ENCODE peak calls at places on chromosomes 2 and 18, in six cellular contexts. O is HepG2, V is A549, K is K562, X is H1, R is SK-N-SH. B is an unnamed sample.

GRCh38 chr2:36701918-36702317 is 5.4 kb downstream of the VIT start:
- DNase-seq in V (no peak), O (no peak), K (no peak), X (peak; percentile 37), R (no peak), B (no peak)

GRCh38 chr2:224221455-224221913 is 180.4 kb downstream of the FAM124B start:
- DNase-seq in X (no peak), O (no peak), V (peak; percentile 73), K (no peak), R (no peak), B (peak; percentile 93)

GRCh38 chr2:235614176-235614860 is 120.5 kb downstream of the AGAP1 start:
- DNase-seq in K (no peak), R (peak; percentile 44), X (no peak), O (no peak), V (no peak), B (no peak)

GRCh38 chr2:16632615-16633014 is 33.0 kb downstream of the CYRIA start:
- DNase-seq in V (no peak), R (no peak), O (no peak), K (no peak), X (no peak), B (no peak)

GRCh38 chr2:56017784-56018183 is 94.2 kb upstream of the EFEMP1 start:
- DNase-seq in R (no peak), K (no peak), X (no peak), V (no peak), O (no peak), B (no peak)

GRCh38 chr2:226357816-226358215 is 441.8 kb downstream of the IRS1 start:
- DNase-seq in X (no peak), K (no peak), O (no peak), R (no peak), V (no peak), B (no peak)

GRCh38 chr2:240948905-240949790 is 43.0 kb downstream of the CROCC2 start:
- DNase-seq in O (no peak), K (no peak), R (no peak), X (peak; percentile 35), V (no peak), B (no peak)

GRCh38 chr2:152491139-152491472 is 156.1 kb downstream of the FMNL2 start:
- DNase-seq in O (no peak), R (no peak), K (no peak), X (no peak), V (no peak), B (no peak)

GRCh38 chr2:9219027-9219445 is 12.4 kb downstream of the ASAP2 start:
- DNase-seq in X (no peak), K (no peak), R (no peak), V (no peak), O (no peak), B (peak; percentile 40)

GRCh38 chr2:20604957-20605381 is 45.9 kb downstream of the HS1BP3 start:
- DNase-seq in R (no peak), K (no peak), O (no peak), X (no peak), V (no peak), B (peak; percentile 91)

DNA sequence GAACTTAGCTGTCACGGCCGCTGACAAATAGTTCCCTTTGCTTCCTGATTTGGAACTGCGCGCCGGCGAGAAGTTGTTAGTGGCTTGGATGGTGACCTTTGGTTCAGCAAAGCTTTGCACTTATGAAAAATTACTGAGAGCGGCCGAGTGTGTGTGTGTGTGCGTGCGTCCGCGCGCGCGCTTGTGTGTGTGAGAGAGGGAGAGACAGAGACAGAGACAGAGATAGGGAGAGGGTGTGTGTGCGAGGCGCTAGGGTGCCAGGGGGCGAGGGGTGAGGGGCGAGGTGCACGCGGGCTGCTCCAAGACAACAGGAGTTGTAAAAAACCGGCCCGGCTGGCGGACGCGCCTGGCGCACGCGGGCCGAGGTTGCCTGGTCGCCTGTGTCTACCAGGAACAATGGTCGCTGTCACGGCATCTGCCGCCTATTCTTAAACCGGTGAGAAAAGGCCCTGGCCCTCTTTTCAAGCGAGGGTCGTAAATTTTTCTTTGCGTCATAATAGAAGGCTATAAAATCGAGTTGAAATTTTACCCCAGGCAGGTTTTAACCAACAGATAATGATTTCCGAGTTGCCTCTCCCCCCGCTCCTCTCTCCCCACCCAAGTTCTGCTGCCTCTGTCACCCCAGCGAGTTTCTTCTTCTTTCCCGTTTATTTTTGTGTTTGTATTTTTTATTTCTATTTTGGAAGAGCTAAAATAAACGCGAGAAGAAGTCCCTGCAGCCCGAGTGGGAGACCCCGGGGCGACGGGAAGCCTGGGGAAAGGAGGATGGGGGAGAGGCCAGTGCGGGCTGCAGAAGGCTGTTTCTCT is 595 bp downstream of the HOXD3 start:
- DNase-seq in R (peak; percentile 88), K (no peak), X (peak; percentile 66), V (no peak), O (no peak), B (no peak)
- TF ChIP-seq RFX5 in R (no peak), K (no peak), X (no peak), V (no peak), O (no peak), B (no peak)

GRCh38 chr2:178075006-178075326 is 2.4 kb upstream of the PDE11A start:
- DNase-seq in X (no peak), V (no peak), K (no peak), O (no peak), R (no peak), B (no peak)
- TF ChIP-seq RFX5 in X (no peak), V (no peak), K (no peak), O (no peak), R (no peak), B (no peak)

GRCh38 chr18:64713284-64713683 is 564.4 kb upstream of the LINC00305 start:
- DNase-seq in R (no peak), K (no peak), O (no peak), X (no peak), V (no peak), B (no peak)
- TF ChIP-seq RFX5 in R (no peak), K (no peak), O (no peak), X (no peak), V (no peak), B (no peak)

GRCh38 chr2:63435080-63435479 is 153.2 kb downstream of the WDPCP start:
- DNase-seq in V (no peak), K (no peak), X (no peak), O (no peak), R (no peak), B (no peak)
- TF ChIP-seq RFX5 in V (no peak), K (no peak), X (no peak), O (no peak), R (no peak), B (no peak)

GRCh38 chr2:238939074-238939473 is 91.2 kb downstream of the TWIST2 start:
- DNase-seq in V (no peak), O (no peak), X (no peak), R (no peak), K (no peak), B (no peak)

GRCh38 chr2:238936162-238937052 is 88.5 kb downstream of the TWIST2 start:
- DNase-seq in X (peak; percentile 19), V (no peak), R (no peak), O (no peak), K (no peak), B (no peak)

GRCh38 chr2:238940806-238941205 is 92.9 kb downstream of the TWIST2 start:
- DNase-seq in K (no peak), R (no peak), V (no peak), O (no peak), X (no peak), B (no peak)

GRCh38 chr2:238939521-238940403 is 91.9 kb downstream of the TWIST2 start:
- DNase-seq in V (no peak), X (no peak), R (no peak), O (no peak), K (no peak), B (no peak)

DNA sequence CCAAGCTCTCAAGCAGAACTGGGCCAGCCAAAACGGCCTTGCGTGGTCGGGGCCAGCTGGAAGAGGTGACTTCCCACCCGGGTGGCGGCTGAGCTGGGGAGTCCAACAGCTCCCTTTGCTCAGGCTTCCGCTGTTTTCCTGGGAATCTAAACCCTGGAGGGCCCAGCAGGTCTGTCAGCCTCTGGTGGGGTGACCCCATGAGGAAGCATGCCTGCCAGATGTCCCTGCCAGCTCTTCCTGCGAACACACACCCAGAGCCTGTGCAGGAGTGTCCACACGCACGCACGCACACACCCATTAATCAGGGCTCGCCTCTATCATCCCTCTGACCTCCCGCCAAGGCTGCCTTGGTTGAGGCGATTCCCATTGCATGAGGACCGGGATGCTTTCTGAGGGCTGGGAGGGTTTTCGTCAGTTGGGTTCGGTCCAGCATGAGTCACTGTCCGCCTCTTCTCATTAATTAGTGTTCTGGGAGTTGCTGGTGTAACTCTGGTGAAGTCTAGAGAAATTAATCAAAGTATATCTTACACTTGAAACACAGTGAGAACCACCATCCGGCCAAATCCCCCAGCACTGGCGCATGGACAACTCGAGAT is 90.7 kb downstream of the TWIST2 start:
- DNase-seq in O (no peak), K (no peak), X (peak; percentile 29), R (no peak), V (no peak), B (peak; percentile 94)
- TF ChIP-seq RFX5 in O (no peak), K (no peak), X (no peak), R (no peak), V (no peak), B (no peak)